ENCODE peak calls at places on chromosomes 4 and X, in five cellular contexts. Q is activated CD8-positive, alpha-beta memory T cell treated with anti-CD3 and anti-CD28 coated beads for 1 hour; S is NCI-H1092 treated with DMSO at 0.1 percent for 48 hours; D is NCI-H345; P is B cell. Z is an unnamed sample.
A peak's percentile ranks its signal among the peaks of the same experiment; 100 is the strongest.

GRCh38 chrX:47722260-47722659 is 63.3 kb upstream of the UXT start:
- DNase-seq in S (no peak), D (no peak), Q (no peak), P (no peak), Z (no peak)

GRCh38 chrX:133269168-133269567 is 51.0 kb upstream of the TFDP3 start:
- DNase-seq in D (peak; percentile 32), P (no peak), S (no peak), Q (no peak), Z (no peak)

GRCh38 chrX:155747520-155747919 is 133.6 kb upstream of the VAMP7 start:
- DNase-seq in P (no peak), Q (no peak), D (peak; percentile 16), S (peak; percentile 59), Z (no peak)

GRCh38 chrX:39869846-39870601 is 227.7 kb downstream of the BCOR start:
- DNase-seq in Q (peak; percentile 45), D (no peak), P (no peak), S (no peak), Z (no peak)

GRCh38 chr4:2009651-2010233 is 968 bp upstream of the NELFA start:
- DNase-seq in Q (peak; percentile 24), D (peak; percentile 39), S (peak; percentile 73), P (peak; percentile 76), Z (peak; percentile 59)

GRCh38 chr4:174654634-174655033 is 132.3 kb upstream of the HPGD start:
- DNase-seq in Q (no peak), S (no peak), D (no peak), P (no peak), Z (no peak)

GRCh38 chrX:11341274-11342256 is 48.4 kb downstream of the AMELX start:
- DNase-seq in D (no peak), S (no peak), P (peak; percentile 17), Q (no peak), Z (peak; percentile 19)

GRCh38 chrX:120768681-120769080 is 107.0 kb downstream of the CT47B1 start:
- DNase-seq in D (no peak), Q (no peak), S (no peak), P (no peak), Z (no peak)

GRCh38 chrX:25204182-25204581 is 188.4 kb upstream of the ARX start:
- DNase-seq in P (no peak), D (no peak), S (no peak), Q (no peak), Z (no peak)

GRCh38 chrX:153769158-153769864 is 5.3 kb downstream of the PLXNB3 start:
- DNase-seq in D (no peak), P (peak; percentile 34), S (no peak), Q (no peak), Z (no peak)

GRCh38 chr4:99221980-99222379 is 2.9 kb upstream of the ADH6 start:
- DNase-seq in P (no peak), Q (no peak), S (no peak), D (no peak), Z (no peak)

GRCh38 chrX:17750436-17750835 is 13.1 kb downstream of the SCML1 start:
- DNase-seq in Q (no peak), D (no peak), S (no peak), P (no peak), Z (no peak)

GRCh38 chr4:143531368-143531767 is 17.9 kb downstream of the SMARCA5 start:
- DNase-seq in P (no peak), S (no peak), Q (no peak), D (no peak), Z (no peak)

GRCh38 chrX:70592091-70592490 is 147.5 kb downstream of the DLG3 start:
- DNase-seq in S (no peak), Q (no peak), P (no peak), D (no peak), Z (no peak)

GRCh38 chr4:38013461-38014366 is 53.5 kb downstream of the PTTG2 start:
- DNase-seq in P (no peak), S (peak; percentile 33), D (peak; percentile 58), Q (no peak), Z (no peak)

GRCh38 chr4:75512336-75513211 is 1.6 kb downstream of the RCHY1 start:
- DNase-seq in S (no peak), P (no peak), Q (no peak), D (no peak), Z (peak; percentile 14)

GRCh38 chr4:20297800-20298199 is 46.1 kb downstream of the SLIT2 start:
- DNase-seq in D (no peak), Q (no peak), S (no peak), P (no peak), Z (no peak)

GRCh38 chr4:48481581-48481980 is 1.6 kb upstream of the SLC10A4 start:
- DNase-seq in D (no peak), Q (no peak), P (no peak), S (no peak), Z (no peak)

GRCh38 chr4:168765726-168766125 is 244.3 kb downstream of the CBR4 start:
- DNase-seq in P (no peak), S (no peak), D (no peak), Q (no peak), Z (no peak)

GRCh38 chr4:106297636-106298035 is 18.4 kb downstream of the TBCK start:
- DNase-seq in D (no peak), P (no peak), S (no peak), Q (no peak), Z (no peak)

GRCh38 chr4:4719446-4719845 is 140.0 kb upstream of the MSX1 start:
- DNase-seq in S (no peak), P (no peak), D (no peak), Q (no peak), Z (no peak)

GRCh38 chrX:10965399-10965798 is 145.7 kb upstream of the HCCS start:
- DNase-seq in D (no peak), S (no peak), Q (no peak), P (no peak), Z (no peak)

GRCh38 chrX:24245201-24245600 is 68.7 kb downstream of the SUPT20HL2 start:
- DNase-seq in D (no peak), P (no peak), S (no peak), Q (no peak), Z (no peak)

GRCh38 chrX:143669395-143669794 is 33.5 kb upstream of the SLITRK4 start:
- DNase-seq in S (peak; percentile 49), P (no peak), Q (no peak), D (peak; percentile 20), Z (no peak)

GRCh38 chr4:70925899-70926635 is 23.9 kb downstream of the MOB1B start:
- DNase-seq in D (no peak), P (no peak), Q (no peak), S (no peak), Z (peak; percentile 49)